ENCODE peak calls at places on chromosomes 13 and 19, in ten cellular contexts. B, I, W, Z, U, R, E, J, D and N are unnamed samples.

GRCh38 chr13:39918837-39919236 is 263.4 kb downstream of the COG6 start:
- DNase-seq in B (peak), I (no peak), W (no peak), Z (no peak), U (no peak), R (no peak), E (no peak), J (no peak), D (peak), N (no peak)

GRCh38 chr13:99892189-99892588 is 79.4 kb downstream of the ZIC5 start:
- DNase-seq in B (no peak), I (no peak), W (no peak), Z (no peak), U (no peak), R (peak), E (no peak), J (no peak), D (no peak), N (no peak)

GRCh38 chr13:26978081-26978860 is 193.3 kb downstream of the USP12 start:
- DNase-seq in B (no peak), I (no peak), W (no peak), Z (no peak), U (no peak), R (peak), E (no peak), J (no peak), D (no peak), N (no peak)

GRCh38 chr13:23427342-23428182 is 5.9 kb downstream of the SACS start:
- DNase-seq in B (peak), I (no peak), W (no peak), Z (no peak), U (peak), R (no peak), E (no peak), J (no peak), D (peak), N (no peak)

GRCh38 chr13:111602874-111603273 is 282.4 kb downstream of the TEX29 start:
- DNase-seq in B (no peak), I (no peak), W (no peak), Z (no peak), U (no peak), R (peak), E (no peak), J (no peak), D (no peak), N (no peak)

GRCh38 chr13:107205318-107206112 is 637.6 kb upstream of the ARGLU1 start:
- DNase-seq in B (peak), I (peak), W (peak), Z (peak), U (peak), R (peak), E (peak), J (peak), D (peak), N (no peak)

GRCh38 chr19:36392916-36393673 is 14.1 kb upstream of the ZFP14 start:
- DNase-seq in B (no peak), I (no peak), W (no peak), Z (no peak), U (no peak), R (no peak), E (no peak), J (no peak), D (no peak), N (no peak)

GRCh38 chr19:7926021-7926726 is at the start of gene CTXN1:
- DNase-seq in B (peak), I (peak), W (peak), Z (peak), U (peak), R (peak), E (peak), J (peak), D (peak), N (peak)

GRCh38 chr13:52851153-52851962 is 2.9 kb upstream of the PCDH8 start:
- DNase-seq in B (no peak), I (no peak), W (peak), Z (no peak), U (peak), R (peak), E (peak), J (peak), D (peak), N (no peak)

GRCh38 chr13:109700176-109700575 is 86.2 kb downstream of the IRS2 start:
- DNase-seq in B (peak), I (peak), W (peak), Z (no peak), U (peak), R (no peak), E (no peak), J (no peak), D (peak), N (no peak)

GRCh38 chr19:7767487-7767886 is 4.4 kb downstream of the CLEC4M start:
- DNase-seq in B (no peak), I (no peak), W (no peak), Z (no peak), U (no peak), R (no peak), E (no peak), J (no peak), D (no peak), N (no peak)

GRCh38 chr13:51269039-51269438 is 46.8 kb downstream of the FAM124A start:
- DNase-seq in B (peak), I (no peak), W (no peak), Z (no peak), U (no peak), R (peak), E (no peak), J (no peak), D (peak), N (no peak)

GRCh38 chr13:83691966-83692365 is 190.3 kb downstream of the SLITRK1 start:
- DNase-seq in B (no peak), I (no peak), W (no peak), Z (no peak), U (no peak), R (no peak), E (no peak), J (no peak), D (no peak), N (no peak)

GRCh38 chr19:35266904-35267817 is 1.6 kb upstream of the USF2 start:
- DNase-seq in B (peak), I (peak), W (peak), Z (no peak), U (peak), R (peak), E (no peak), J (peak), D (peak), N (peak)

GRCh38 chr13:50244913-50245574 is 229.8 kb downstream of the KCNRG start:
- DNase-seq in B (peak), I (no peak), W (no peak), Z (no peak), U (no peak), R (no peak), E (peak), J (no peak), D (peak), N (peak)

GRCh38 chr19:13165091-13165997 is 15.1 kb downstream of the IER2 start:
- DNase-seq in B (no peak), I (no peak), W (no peak), Z (no peak), U (no peak), R (no peak), E (no peak), J (no peak), D (peak), N (no peak)

DNA sequence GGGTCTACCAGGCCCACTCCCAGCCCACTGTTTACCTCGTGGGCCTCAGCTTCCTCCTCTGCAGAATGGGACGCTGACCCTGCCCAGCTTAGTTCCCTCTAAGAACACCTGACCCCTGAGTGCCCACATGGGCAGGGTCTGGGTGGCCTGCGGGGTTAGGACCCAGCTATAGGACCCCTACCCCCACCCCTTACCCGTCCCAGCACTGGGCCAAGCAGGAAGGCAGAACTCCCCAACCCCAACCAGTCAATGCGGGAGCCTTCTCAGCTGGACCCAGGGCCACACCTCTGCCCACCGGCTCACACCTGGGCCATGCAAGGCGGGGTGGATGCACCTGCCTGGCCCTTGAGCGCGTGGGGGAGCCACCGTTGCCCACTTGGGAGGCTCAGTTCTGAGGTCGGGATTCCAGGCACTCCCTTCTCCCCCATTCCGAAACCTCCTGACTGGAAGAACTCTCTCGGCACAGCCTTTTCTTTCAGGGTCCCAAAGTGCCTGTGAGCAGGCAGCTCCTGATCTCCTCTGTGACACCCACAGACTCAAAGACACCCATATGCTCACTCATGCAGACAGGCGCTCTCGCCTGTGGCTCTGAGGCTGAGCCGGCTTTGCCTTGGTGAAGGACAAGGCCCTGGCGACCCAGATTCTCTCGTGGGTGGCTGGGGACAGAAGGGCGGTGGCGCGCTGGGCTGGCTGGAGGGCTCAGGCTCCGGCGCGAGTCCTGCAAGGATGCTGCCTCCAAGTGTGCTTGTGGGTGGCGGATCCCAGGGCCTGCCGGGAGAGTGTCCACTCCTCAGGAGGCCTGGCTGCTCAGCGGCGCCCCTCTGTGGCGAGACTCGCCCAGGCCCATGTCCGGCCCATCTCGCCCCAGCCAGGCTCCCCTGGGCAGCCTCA is 27.9 kb upstream of the PARP4 start:
- DNase-seq in B (peak), I (no peak), W (no peak), Z (no peak), U (no peak), R (peak), E (peak), J (peak), D (peak), N (no peak)
- TF ChIP-seq CTCF in B (peak), I (no peak), W (no peak), Z (no peak), U (no peak), R (peak), E (peak), J (no peak), D (peak), N (peak)

DNA sequence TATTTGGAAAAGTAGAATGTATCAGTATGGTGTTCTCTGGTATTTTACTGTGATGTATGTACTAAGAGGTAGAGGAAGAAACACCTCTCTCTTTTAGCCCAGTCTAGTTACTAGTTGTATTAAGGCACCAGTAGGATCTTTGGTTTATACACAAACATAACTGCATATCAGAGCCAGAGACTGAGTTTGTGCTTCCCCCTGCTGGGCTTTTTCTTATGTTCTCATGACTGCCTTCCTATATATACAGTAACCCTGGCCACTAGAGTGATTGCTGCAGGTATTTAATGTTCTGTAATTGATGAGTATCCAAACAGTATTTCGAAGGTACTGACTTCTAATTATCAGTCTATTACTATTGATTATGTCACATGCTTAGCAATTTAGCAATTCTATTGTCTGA is 202.5 kb upstream of the KLHL1 start:
- DNase-seq in B (no peak), I (no peak), W (no peak), Z (no peak), U (peak), R (no peak), E (no peak), J (no peak), D (peak), N (no peak)
- TF ChIP-seq CTCF in B (no peak), I (no peak), W (no peak), Z (no peak), U (no peak), R (peak), E (no peak), J (peak), D (no peak), N (no peak)

GRCh38 chr19:1717200-1717969 is 35.9 kb upstream of the ONECUT3 start:
- DNase-seq in B (no peak), I (no peak), W (no peak), Z (no peak), U (no peak), R (no peak), E (no peak), J (no peak), D (no peak), N (no peak)

GRCh38 chr19:1718382-1719315 is 34.7 kb upstream of the ONECUT3 start:
- DNase-seq in B (no peak), I (no peak), W (no peak), Z (no peak), U (no peak), R (no peak), E (no peak), J (no peak), D (no peak), N (no peak)

GRCh38 chr19:1717970-1718264 is 35.4 kb upstream of the ONECUT3 start:
- DNase-seq in B (no peak), I (no peak), W (no peak), Z (no peak), U (no peak), R (no peak), E (no peak), J (no peak), D (no peak), N (no peak)

GRCh38 chr19:1719519-1719918 is 33.8 kb upstream of the ONECUT3 start:
- DNase-seq in B (no peak), I (no peak), W (no peak), Z (no peak), U (no peak), R (no peak), E (no peak), J (no peak), D (no peak), N (no peak)

GRCh38 chr19:1720237-1720636 is 33.1 kb upstream of the ONECUT3 start:
- DNase-seq in B (no peak), I (no peak), W (no peak), Z (no peak), U (no peak), R (no peak), E (no peak), J (no peak), D (no peak), N (no peak)
- TF ChIP-seq CTCF in B (no peak), I (no peak), W (no peak), Z (no peak), U (no peak), R (no peak), E (no peak), J (no peak), D (no peak), N (no peak)

GRCh38 chr13:101942535-101943157 is 459.2 kb downstream of the FGF14 start:
- DNase-seq in B (peak), I (no peak), W (no peak), Z (no peak), U (no peak), R (no peak), E (no peak), J (no peak), D (no peak), N (no peak)
- TF ChIP-seq CTCF in B (peak), I (peak), W (no peak), Z (no peak), U (no peak), R (no peak), E (peak), J (no peak), D (no peak), N (no peak)